ENCODE peak calls at places on chromosomes 13 and 19, in five cellular contexts. H is right cardiac atrium, J is NCI-H1436, K is EH, W is testis. R is an unnamed sample.

GRCh38 chr13:20193142-20193923 is 595 bp upstream of the GJB2 start:
- DNase-seq in K (peak; percentile 8), J (no peak), W (no peak), H (no peak), R (no peak)

GRCh38 chr19:56106993-56107392 is 14.1 kb downstream of the ZNF787 start:
- DNase-seq in J (no peak), H (no peak), W (no peak), K (no peak), R (no peak)

GRCh38 chr19:17721821-17722220 is 2.5 kb downstream of the MAP1S start:
- DNase-seq in J (no peak), K (peak; percentile 64), W (no peak), H (peak; percentile 73), R (peak; percentile 71)

GRCh38 chr13:33015791-33016323 is 366 bp upstream of the KL start:
- DNase-seq in H (no peak), K (no peak), J (no peak), W (no peak), R (no peak)

GRCh38 chr19:15265849-15266248 is 33.6 kb upstream of the EPHX3 start:
- DNase-seq in W (peak; percentile 93), K (peak; percentile 97), H (peak; percentile 92), J (no peak), R (peak; percentile 92)

GRCh38 chr19:6409346-6409745 is 15.3 kb downstream of the KHSRP start:
- DNase-seq in W (no peak), J (no peak), H (no peak), K (no peak), R (no peak)

GRCh38 chr13:84630486-84630885 is 748.2 kb upstream of the SLITRK1 start:
- DNase-seq in K (no peak), W (no peak), J (no peak), H (no peak), R (no peak)

GRCh38 chr19:31351212-31352193 is 2.3 kb upstream of the TSHZ3 start:
- DNase-seq in J (no peak), K (peak; percentile 72), W (peak; percentile 47), H (peak; percentile 58), R (peak; percentile 44)

GRCh38 chr13:44713793-44714469 is 137.8 kb upstream of the TSC22D1 start:
- DNase-seq in W (no peak), K (peak; percentile 99), H (peak; percentile 26), J (no peak), R (no peak)

GRCh38 chr13:66887088-66887487 is 343.0 kb downstream of the PCDH9 start:
- DNase-seq in H (no peak), K (peak; percentile 3), J (no peak), W (no peak), R (no peak)

GRCh38 chr19:2542341-2543069 is 66.6 kb downstream of the GADD45B start:
- DNase-seq in K (no peak), H (no peak), J (no peak), W (no peak), R (no peak)

GRCh38 chr13:64684685-64685431 is 2545.3 kb downstream of the PCDH9 start:
- DNase-seq in H (no peak), K (peak; percentile 32), W (no peak), J (no peak), R (no peak)

GRCh38 chr19:37333457-37333856 is 37.4 kb upstream of the ZNF527 start:
- DNase-seq in W (no peak), H (no peak), J (no peak), K (peak; percentile 25), R (no peak)

GRCh38 chr13:46182491-46182877 is 507 bp upstream of the LCP1 start:
- DNase-seq in J (no peak), K (no peak), W (no peak), H (no peak), R (no peak)

GRCh38 chr19:2627319-2627829 is 75.1 kb downstream of the GNG7 start:
- DNase-seq in K (peak; percentile 98), J (no peak), H (peak; percentile 84), W (peak; percentile 82), R (peak; percentile 85)

GRCh38 chr19:36418287-36419001 is at the start of gene ZFP82:
- DNase-seq in W (peak; percentile 84), J (peak; percentile 77), H (peak; percentile 87), K (peak; percentile 77), R (peak; percentile 88)

GRCh38 chr13:71540098-71540497 is 326.9 kb downstream of the DACH1 start:
- DNase-seq in J (no peak), W (no peak), K (no peak), H (no peak), R (no peak)

GRCh38 chr13:110617326-110618072 is 2.2 kb downstream of the NAXD start:
- DNase-seq in K (peak; percentile 50), W (peak; percentile 69), H (no peak), J (no peak), R (peak; percentile 35)